ENCODE peak calls at places on chromosomes 1 and 21, in ten cellular contexts. E is transverse colon, U is ovary, J is K562, B is sigmoid colon, R is H1, N is A549, V is tibial nerve, Z is upper lobe of left lung, X is suprapubic skin. S is an unnamed sample.

GRCh38 chr21:15788847-15789548 is 59.2 kb downstream of the USP25 start:
- DNase-seq in E (no peak), U (no peak), J (no peak), B (no peak), R (no peak), N (no peak), V (no peak), Z (no peak), X (no peak), S (no peak)

GRCh38 chr1:153049211-153049610 is 8.1 kb downstream of the SPRR2A start:
- DNase-seq in E (no peak), U (no peak), J (no peak), B (no peak), R (no peak), N (no peak), V (no peak), Z (no peak), X (no peak), S (no peak)

GRCh38 chr1:25727819-25728286 is 72.1 kb upstream of the SELENON start:
- DNase-seq in E (peak), U (peak), J (no peak), B (peak), R (peak), N (no peak), V (no peak), Z (peak), X (no peak), S (peak)

GRCh38 chr1:31961536-31961935 is 23.4 kb upstream of the PTP4A2 start:
- DNase-seq in E (no peak), U (no peak), J (no peak), B (no peak), R (no peak), N (no peak), V (no peak), Z (no peak), X (no peak), S (no peak)

GRCh38 chr1:36522461-36523229 is 39.9 kb upstream of the CSF3R start:
- DNase-seq in E (no peak), U (no peak), J (no peak), B (peak), R (no peak), N (no peak), V (no peak), Z (no peak), X (peak), S (peak)

GRCh38 chr1:89975540-89976125 is 19.3 kb upstream of the ZNF326 start:
- DNase-seq in E (no peak), U (no peak), J (no peak), B (no peak), R (no peak), N (no peak), V (no peak), Z (no peak), X (no peak), S (no peak)

GRCh38 chr1:151056149-151056548 is 3.3 kb downstream of the CDC42SE1 start:
- DNase-seq in E (no peak), U (no peak), J (no peak), B (no peak), R (no peak), N (no peak), V (no peak), Z (no peak), X (no peak), S (no peak)

GRCh38 chr1:15417365-15417934 is 7.8 kb downstream of the EFHD2 start:
- DNase-seq in E (peak), U (no peak), J (peak), B (no peak), R (no peak), N (peak), V (no peak), Z (peak), X (no peak), S (peak)

GRCh38 chr1:248702714-248703113 is at the start of gene OR14I1:
- DNase-seq in E (no peak), U (no peak), J (no peak), B (no peak), R (no peak), N (no peak), V (no peak), Z (no peak), X (no peak), S (no peak)

DNA sequence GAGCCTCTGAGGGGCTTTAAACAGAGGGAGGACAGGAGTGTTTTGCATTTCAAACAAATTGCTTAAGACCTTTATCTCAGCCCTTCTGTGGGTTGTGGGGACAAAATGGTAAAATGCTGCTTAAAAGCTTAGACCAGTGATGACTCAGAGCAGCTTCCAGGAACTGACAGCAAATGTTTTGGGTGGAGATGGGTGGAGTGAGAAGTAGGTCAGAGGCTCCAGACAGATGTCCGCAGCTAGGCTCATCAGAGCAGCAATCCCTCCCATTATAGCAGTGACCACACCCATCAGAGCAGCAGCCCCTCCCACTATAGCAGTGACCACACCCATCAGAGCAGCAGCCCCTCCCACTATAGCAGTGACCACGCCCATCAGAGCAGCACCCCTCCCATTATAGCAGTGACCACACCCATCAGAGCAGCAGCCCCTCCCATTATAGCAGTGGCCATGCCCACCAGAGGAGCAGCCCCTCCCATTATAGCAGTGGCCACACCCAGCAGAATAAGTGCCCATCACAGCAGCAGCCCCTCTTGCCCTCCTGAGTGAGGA is 532.2 kb downstream of the MATN1 start:
- DNase-seq in E (peak), U (no peak), J (peak), B (no peak), R (peak), N (peak), V (no peak), Z (peak), X (no peak), S (no peak)
- TF ChIP-seq EP300 in E (no peak), U (no peak), J (peak), B (no peak), R (no peak), N (no peak), V (no peak), Z (no peak), X (no peak), S (no peak)

DNA sequence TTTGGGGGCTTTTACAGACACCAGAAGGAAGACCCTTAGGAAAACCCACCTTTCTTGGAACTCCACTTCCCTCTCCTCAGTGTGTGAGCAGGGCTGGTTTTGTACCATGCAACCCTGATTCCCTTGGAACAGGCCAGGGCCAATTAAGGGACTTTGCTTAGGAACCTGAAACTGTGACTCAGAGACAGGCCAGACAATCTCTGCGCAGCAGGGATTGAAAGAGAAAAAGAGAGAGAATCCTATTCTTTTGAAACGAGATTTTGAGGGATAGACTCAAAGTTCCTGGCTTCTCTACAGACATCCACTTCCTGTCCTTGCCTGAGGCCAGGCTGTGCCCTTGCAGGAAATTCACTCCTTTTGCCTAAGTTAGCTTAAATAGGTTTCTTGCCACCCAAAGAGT is 23.1 kb upstream of the C1orf198 start:
- DNase-seq in E (no peak), U (no peak), J (no peak), B (no peak), R (no peak), N (no peak), V (no peak), Z (no peak), X (no peak), S (no peak)
- TF ChIP-seq POLR2A in E (no peak), U (no peak), J (no peak), B (no peak), R (no peak), N (no peak), V (no peak), Z (no peak), X (no peak), S (no peak)

GRCh38 chr1:232476538-232476950 is 153.4 kb downstream of the SIPA1L2 start:
- DNase-seq in E (no peak), U (no peak), J (no peak), B (no peak), R (no peak), N (no peak), V (no peak), Z (no peak), X (no peak), S (no peak)
- TF ChIP-seq EP300 in E (no peak), U (no peak), J (no peak), B (no peak), R (no peak), N (no peak), V (no peak), Z (no peak), X (no peak), S (no peak)

GRCh38 chr21:34533938-34534337 is 21.9 kb upstream of the KCNE1 start:
- DNase-seq in E (no peak), U (no peak), J (no peak), B (no peak), R (no peak), N (no peak), V (no peak), Z (no peak), X (no peak), S (no peak)

GRCh38 chr21:34531399-34531798 is 19.4 kb upstream of the KCNE1 start:
- DNase-seq in E (no peak), U (no peak), J (no peak), B (no peak), R (no peak), N (no peak), V (no peak), Z (no peak), X (no peak), S (no peak)

GRCh38 chr21:34528131-34528561 is 16.1 kb upstream of the KCNE1 start:
- DNase-seq in E (no peak), U (no peak), J (no peak), B (no peak), R (no peak), N (no peak), V (no peak), Z (no peak), X (peak), S (no peak)

GRCh38 chr21:34526618-34527290 is 14.7 kb upstream of the KCNE1 start:
- DNase-seq in E (peak), U (peak), J (no peak), B (peak), R (no peak), N (peak), V (peak), Z (peak), X (peak), S (peak)

GRCh38 chr21:34530264-34530663 is 18.3 kb upstream of the KCNE1 start:
- DNase-seq in E (no peak), U (no peak), J (no peak), B (no peak), R (no peak), N (no peak), V (no peak), Z (no peak), X (no peak), S (no peak)
- TF ChIP-seq POLR2A in E (no peak), U (no peak), J (no peak), B (no peak), R (no peak), N (no peak), V (no peak), Z (no peak), X (no peak), S (no peak)

GRCh38 chr1:2466834-2467554 is 9.1 kb upstream of the PLCH2 start:
- DNase-seq in E (no peak), U (no peak), J (peak), B (no peak), R (peak), N (no peak), V (no peak), Z (no peak), X (no peak), S (no peak)
- TF ChIP-seq EP300 in E (no peak), U (no peak), J (no peak), B (no peak), R (no peak), N (no peak), V (no peak), Z (no peak), X (no peak), S (no peak)

GRCh38 chr1:95072532-95073419 is at the start of gene ALG14:
- DNase-seq in E (peak), U (peak), J (peak), B (peak), R (peak), N (peak), V (peak), Z (peak), X (peak), S (peak)
- TF ChIP-seq POLR2A in E (peak), U (peak), J (peak), B (peak), R (no peak), N (peak), V (peak), Z (peak), X (peak), S (peak)

GRCh38 chr1:45395582-45395981 is 55.3 kb upstream of the MUTYH start:
- DNase-seq in E (no peak), U (no peak), J (no peak), B (no peak), R (no peak), N (no peak), V (no peak), Z (no peak), X (no peak), S (no peak)

GRCh38 chr1:45394342-45394741 is 54.1 kb upstream of the MUTYH start:
- DNase-seq in E (no peak), U (no peak), J (no peak), B (no peak), R (no peak), N (no peak), V (no peak), Z (no peak), X (no peak), S (no peak)

GRCh38 chr1:45400049-45400448 is 59.8 kb upstream of the MUTYH start:
- DNase-seq in E (no peak), U (no peak), J (no peak), B (no peak), R (no peak), N (no peak), V (no peak), Z (no peak), X (no peak), S (no peak)

GRCh38 chr1:45397285-45397684 is 57.0 kb upstream of the MUTYH start:
- DNase-seq in E (no peak), U (no peak), J (no peak), B (no peak), R (no peak), N (no peak), V (no peak), Z (no peak), X (no peak), S (no peak)

GRCh38 chr1:45395051-45395450 is 54.8 kb upstream of the MUTYH start:
- DNase-seq in E (no peak), U (no peak), J (no peak), B (no peak), R (no peak), N (no peak), V (no peak), Z (no peak), X (no peak), S (no peak)
- TF ChIP-seq EP300 in E (no peak), U (no peak), J (no peak), B (no peak), R (no peak), N (no peak), V (no peak), Z (no peak), X (no peak), S (no peak)

GRCh38 chr1:98898901-98899300 is 105.8 kb downstream of the PLPPR5 start:
- DNase-seq in E (no peak), U (no peak), J (no peak), B (no peak), R (no peak), N (no peak), V (no peak), Z (no peak), X (no peak), S (no peak)
- TF ChIP-seq POLR2A in E (no peak), U (no peak), J (no peak), B (no peak), R (no peak), N (no peak), V (no peak), Z (no peak), X (no peak), S (no peak)